ENCODE peak calls at places on chromosomes 6 and 20, in five cellular contexts. X, H, A, I and W are unnamed samples.

GRCh38 chr6:100470721-100471120 is 6.0 kb upstream of the SIM1 start:
- DNase-seq in I (no peak), A (no peak), H (no peak), X (no peak), W (no peak)

GRCh38 chr6:80094017-80094416 is 12.5 kb upstream of the BCKDHB start:
- DNase-seq in I (no peak), H (peak; percentile 41), X (peak; percentile 32), A (peak; percentile 15), W (no peak)

GRCh38 chr6:38450717-38451116 is 189.0 kb downstream of the BTBD9 start:
- DNase-seq in X (no peak), H (no peak), A (no peak), I (no peak), W (no peak)

GRCh38 chr6:97501875-97502274 is 218.9 kb upstream of the MMS22L start:
- DNase-seq in A (no peak), I (no peak), X (no peak), H (no peak), W (no peak)

GRCh38 chr6:25465931-25466330 is 186.1 kb upstream of the SCGN start:
- DNase-seq in A (no peak), X (no peak), I (no peak), H (no peak), W (no peak)

GRCh38 chr20:61762208-61762710 is 303.4 kb downstream of the TAF4 start:
- DNase-seq in I (no peak), A (no peak), X (no peak), H (no peak), W (no peak)

GRCh38 chr20:35600176-35600995 is 15.2 kb upstream of the SPAG4 start:
- DNase-seq in A (no peak), H (peak; percentile 65), I (no peak), X (no peak), W (no peak)

GRCh38 chr20:58094698-58095097 is 133.8 kb downstream of the ANKRD60 start:
- DNase-seq in I (no peak), H (no peak), X (no peak), A (no peak), W (no peak)

GRCh38 chr6:100176321-100176950 is 182.4 kb upstream of the MCHR2 start:
- DNase-seq in A (peak; percentile 13), X (peak; percentile 29), I (peak; percentile 45), H (peak; percentile 57), W (no peak)

GRCh38 chr20:8126190-8126589 is 5.9 kb upstream of the PLCB1 start:
- DNase-seq in I (no peak), A (peak; percentile 77), X (no peak), H (no peak), W (no peak)

GRCh38 chr6:111175135-111175534 is 87.8 kb downstream of the SLC16A10 start:
- DNase-seq in I (no peak), A (no peak), H (no peak), X (peak; percentile 5), W (no peak)

GRCh38 chr6:111604259-111605099 is 1.2 kb downstream of the TRAF3IP2 start:
- DNase-seq in H (peak; percentile 57), I (peak; percentile 83), X (no peak), A (no peak), W (no peak)

GRCh38 chr6:149840345-149841075 is 23.6 kb downstream of the LRP11 start:
- DNase-seq in I (no peak), X (peak; percentile 14), H (peak; percentile 86), A (no peak), W (no peak)

GRCh38 chr20:49481116-49481515 is 1.4 kb downstream of the KCNB1 start:
- DNase-seq in I (no peak), A (no peak), H (no peak), X (no peak), W (no peak)

GRCh38 chr20:20664795-20665194 is 47.6 kb downstream of the RALGAPA2 start:
- DNase-seq in A (peak; percentile 25), H (peak; percentile 41), I (no peak), X (peak; percentile 65), W (no peak)

GRCh38 chr6:21005816-21006553 is 471.7 kb downstream of the CDKAL1 start:
- DNase-seq in X (peak; percentile 10), H (no peak), A (peak; percentile 12), I (no peak), W (peak; percentile 40)

GRCh38 chr6:29845405-29846006 is 17.9 kb downstream of the HLA-G start:
- DNase-seq in H (no peak), I (no peak), X (no peak), A (no peak), W (peak; percentile 8)

GRCh38 chr6:95967594-95967993 is 48.2 kb upstream of the FUT9 start:
- DNase-seq in H (no peak), X (no peak), I (no peak), A (no peak), W (no peak)

GRCh38 chr6:103215835-103216234 is 1643.9 kb downstream of the HACE1 start:
- DNase-seq in I (no peak), A (no peak), X (no peak), H (no peak), W (no peak)

GRCh38 chr6:92460133-92460532 is 959.2 kb downstream of the EPHA7 start:
- DNase-seq in A (no peak), X (no peak), I (no peak), H (no peak), W (no peak)

GRCh38 chr20:31894980-31895675 is 24.7 kb downstream of the TTLL9 start:
- DNase-seq in I (peak; percentile 74), A (peak; percentile 32), H (peak; percentile 89), X (peak; percentile 5), W (peak; percentile 75)

GRCh38 chr20:16801919-16802651 is 53.9 kb downstream of the OTOR start:
- DNase-seq in X (peak; percentile 54), I (no peak), H (peak; percentile 85), A (peak; percentile 54), W (peak; percentile 8)

GRCh38 chr6:136930528-136930927 is 8.4 kb downstream of the SLC35D3 start:
- DNase-seq in X (no peak), I (no peak), H (no peak), A (no peak), W (no peak)

GRCh38 chr20:62587757-62588402 is 54.4 kb upstream of the SLCO4A1 start:
- DNase-seq in I (no peak), A (no peak), X (no peak), H (peak; percentile 76), W (no peak)

GRCh38 chr6:111971181-111971829 is 82.6 kb upstream of the CCN6 start:
- DNase-seq in X (no peak), A (no peak), I (no peak), H (no peak), W (no peak)

GRCh38 chr6:157809613-157810012 is 13.4 kb upstream of the SNX9 start:
- DNase-seq in X (no peak), A (no peak), H (no peak), I (no peak), W (no peak)

GRCh38 chr6:3337521-3338350 is 79.0 kb downstream of the PSMG4 start:
- DNase-seq in A (no peak), H (peak; percentile 58), I (no peak), X (peak; percentile 38), W (no peak)

GRCh38 chr6:136737343-136738177 is 54.7 kb downstream of the MAP3K5 start:
- DNase-seq in H (no peak), X (no peak), I (peak; percentile 51), A (no peak), W (no peak)

GRCh38 chr6:110590821-110591351 is 114.5 kb upstream of the SLC22A16 start:
- DNase-seq in A (no peak), I (no peak), H (no peak), X (no peak), W (peak; percentile 32)

GRCh38 chr20:38325905-38326304 is 20.4 kb upstream of the LBP start:
- DNase-seq in X (no peak), A (no peak), I (no peak), H (no peak), W (no peak)

GRCh38 chr20:34222208-34222607 is 19.0 kb upstream of the ASIP start:
- DNase-seq in X (peak; percentile 3), H (no peak), I (peak; percentile 97), A (no peak), W (no peak)

GRCh38 chr20:50582092-50582491 is 71.9 kb downstream of the PTPN1 start:
- DNase-seq in A (no peak), X (no peak), H (no peak), I (no peak), W (no peak)

GRCh38 chr6:123908813-123909212 is 105.1 kb downstream of the NKAIN2 start:
- DNase-seq in X (no peak), H (no peak), A (no peak), I (no peak), W (no peak)

GRCh38 chr20:36179170-36179945 is 24.8 kb downstream of the EPB41L1 start:
- DNase-seq in A (no peak), X (no peak), H (peak; percentile 54), I (no peak), W (no peak)

GRCh38 chr6:26441977-26442376 is 1.7 kb downstream of the BTN3A3 start:
- DNase-seq in A (no peak), H (no peak), I (no peak), X (no peak), W (no peak)